ENCODE peak calls at places on chromosomes 3 and 15, in ten cellular contexts. K, O, C, W, B, E, R, Q, F and Z are unnamed samples.

GRCh38 chr3:11238880-11239279 is 33.3 kb upstream of the ATG7 start:
- DNase-seq in O (no peak), K (no peak), W (no peak), C (no peak), F (no peak), B (peak; percentile 86), R (peak; percentile 69), Q (no peak), E (no peak), Z (no peak)

GRCh38 chr3:176590722-176591121 is 606.6 kb downstream of the TBL1XR1 start:
- DNase-seq in B (no peak), O (no peak), C (no peak), K (no peak), E (no peak), R (no peak), Q (no peak), F (no peak), W (no peak), Z (no peak)

GRCh38 chr3:89113887-89114840 is 6.7 kb downstream of the EPHA3 start:
- DNase-seq in K (peak; percentile 66), C (peak; percentile 80), Q (peak; percentile 81), E (no peak), B (peak; percentile 67), O (peak; percentile 90), R (no peak), F (peak; percentile 32), W (no peak), Z (peak; percentile 64)

GRCh38 chr3:149967067-149967685 is 3.5 kb downstream of the PFN2 start:
- DNase-seq in C (no peak), W (peak; percentile 25), B (peak; percentile 71), Q (no peak), O (no peak), R (no peak), K (no peak), F (no peak), E (no peak), Z (no peak)

GRCh38 chr15:89654847-89655805 is at the start of gene KIF7:
- DNase-seq in B (peak; percentile 74), K (no peak), C (no peak), E (no peak), W (peak; percentile 60), Q (no peak), F (peak; percentile 48), R (no peak), O (peak; percentile 87), Z (no peak)

GRCh38 chr3:52671676-52672075 is 14.0 kb downstream of the PBRM1 start:
- DNase-seq in E (no peak), R (no peak), K (no peak), C (no peak), Q (no peak), B (no peak), F (no peak), W (no peak), O (no peak), Z (no peak)

GRCh38 chr3:43177092-43177491 is 71.2 kb upstream of the POMGNT2 start:
- DNase-seq in W (no peak), C (no peak), Q (no peak), E (no peak), K (no peak), O (no peak), B (no peak), R (no peak), F (no peak), Z (no peak)

GRCh38 chr3:154473769-154474168 is 43.8 kb upstream of the GPR149 start:
- DNase-seq in E (no peak), Q (no peak), F (no peak), R (no peak), C (no peak), B (no peak), K (no peak), O (no peak), W (no peak), Z (no peak)

GRCh38 chr15:56052389-56053045 is 59.1 kb upstream of the NEDD4 start:
- DNase-seq in Q (no peak), C (no peak), O (no peak), W (peak; percentile 75), F (no peak), K (no peak), B (peak; percentile 72), E (no peak), R (no peak), Z (no peak)

GRCh38 chr3:53845103-53845880 is 927 bp downstream of the CHDH start:
- DNase-seq in R (no peak), Q (no peak), F (peak; percentile 59), E (no peak), C (no peak), K (peak; percentile 25), B (peak; percentile 40), W (peak; percentile 60), O (no peak), Z (peak; percentile 43)

GRCh38 chr3:171806200-171807128 is 3.8 kb downstream of the PLD1 start:
- DNase-seq in W (peak; percentile 36), C (no peak), O (no peak), K (no peak), F (no peak), E (no peak), B (peak; percentile 69), Q (no peak), R (peak; percentile 76), Z (no peak)
- H3K27ac ChIP-seq in W (peak overlapping the region; percentile 95), C (no peak overlapping the region), O (peak overlapping the region; percentile 23), K (peak overlapping the region; percentile 35), F (no peak overlapping the region), E (no peak overlapping the region), B (peak overlapping the region; percentile 25), Q (peak overlapping the region; percentile 86), R (peak overlapping the region; percentile 66), Z (no peak overlapping the region)

GRCh38 chr3:114447950-114448479 is 154.2 kb downstream of the TIGIT start:
- DNase-seq in K (no peak), C (no peak), F (no peak), W (no peak), E (no peak), B (no peak), R (no peak), O (no peak), Q (no peak), Z (no peak)

GRCh38 chr3:114444216-114444615 is 150.4 kb downstream of the TIGIT start:
- DNase-seq in C (no peak), Q (no peak), B (peak; percentile 15), E (no peak), F (no peak), O (no peak), R (no peak), K (no peak), W (no peak), Z (no peak)

GRCh38 chr3:114447545-114447944 is 153.7 kb downstream of the TIGIT start:
- DNase-seq in F (no peak), E (no peak), Q (no peak), R (no peak), O (no peak), K (no peak), W (no peak), C (no peak), B (no peak), Z (no peak)

GRCh38 chr3:114445233-114445632 is 151.4 kb downstream of the TIGIT start:
- DNase-seq in R (no peak), E (no peak), B (no peak), K (no peak), W (no peak), O (no peak), C (no peak), Q (no peak), F (no peak), Z (no peak)

DNA sequence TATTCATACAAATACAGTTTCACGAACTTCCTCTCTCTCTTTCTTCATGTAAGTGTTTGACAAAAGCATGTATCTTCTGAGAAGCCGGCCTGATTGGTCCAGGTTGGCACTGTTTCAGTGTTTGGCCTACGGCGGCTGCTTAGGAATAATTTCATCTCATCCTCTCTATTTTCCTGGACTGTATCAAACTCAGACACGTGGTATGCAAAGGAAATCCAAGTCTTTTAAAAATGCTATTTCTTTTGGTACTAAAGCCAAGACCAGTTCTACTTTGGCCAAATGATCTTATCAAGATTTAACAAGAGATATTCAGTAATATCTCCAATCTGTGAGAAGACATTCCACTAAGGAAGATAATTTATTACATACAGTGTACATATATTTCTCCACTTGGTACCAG is 152.8 kb downstream of the TIGIT start:
- DNase-seq in K (no peak), Q (no peak), W (no peak), C (no peak), E (no peak), R (no peak), B (no peak), O (no peak), F (no peak), Z (no peak)
- H3K27ac ChIP-seq in K (peak overlapping the region; percentile 35), Q (no peak overlapping the region), W (no peak overlapping the region), C (peak overlapping the region; percentile 85), E (no peak overlapping the region), R (no peak overlapping the region), B (no peak overlapping the region), O (no peak overlapping the region), F (peak overlapping the region; percentile 18), Z (no peak overlapping the region)

GRCh38 chr3:56862352-56863062 is 60.8 kb upstream of the ARHGEF3 start:
- DNase-seq in O (no peak), F (no peak), C (peak; percentile 27), R (no peak), E (no peak), K (peak; percentile 22), W (no peak), B (peak; percentile 89), Q (peak; percentile 9), Z (no peak)
- H3K27ac ChIP-seq in O (no peak overlapping the region), F (no peak overlapping the region), C (no peak overlapping the region), R (no peak overlapping the region), E (no peak overlapping the region), K (peak overlapping the region; percentile 62), W (no peak overlapping the region), B (no peak overlapping the region), Q (no peak overlapping the region), Z (no peak overlapping the region)

DNA sequence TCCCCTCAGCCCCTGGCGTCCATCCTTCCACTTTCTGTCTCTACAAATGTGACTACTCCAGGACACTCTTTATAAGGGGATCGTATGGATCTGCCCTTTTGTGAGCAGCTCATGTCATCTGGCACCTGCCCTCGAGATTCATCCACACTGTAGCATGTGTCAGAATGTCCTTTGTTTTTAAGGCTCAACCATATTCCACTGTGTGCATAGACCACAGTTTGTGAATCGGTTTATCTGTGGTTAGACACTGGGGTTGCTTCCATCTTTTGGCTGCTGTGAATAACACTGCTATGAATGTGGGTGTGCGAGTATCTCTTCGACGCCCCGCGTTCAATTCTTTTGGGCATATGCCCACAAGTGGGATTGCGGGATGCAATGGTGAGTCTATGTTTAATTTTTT is 167.9 kb downstream of the NUP210 start:
- DNase-seq in O (no peak), Q (no peak), E (no peak), R (no peak), F (no peak), B (no peak), W (no peak), K (no peak), C (no peak), Z (no peak)
- H3K27ac ChIP-seq in O (no peak overlapping the region), Q (no peak overlapping the region), E (no peak overlapping the region), R (no peak overlapping the region), F (no peak overlapping the region), B (no peak overlapping the region), W (no peak overlapping the region), K (no peak overlapping the region), C (no peak overlapping the region), Z (no peak overlapping the region)